ENCODE peak calls at places on chromosome 19, in ten cellular contexts. One of them, this sample, is unnamed.

GRCh38 chr19:47882890-47883289 is 3.2 kb downstream of the SULT2A1 start:
- DNase-seq in testis: no peak
- DNase-seq in bronchial epithelial cell: no peak
- DNase-seq in IMR-90: no peak
- DNase-seq in endodermal cell: no peak
- DNase-seq in tibial nerve: no peak
- DNase-seq in stomach: no peak
- DNase-seq in thyroid gland: no peak
- DNase-seq in breast epithelium: no peak
- DNase-seq in lung: no peak
- DNase-seq in this sample: no peak

GRCh38 chr19:15532779-15533521 is 24.6 kb downstream of the CYP4F22 start:
- DNase-seq in testis: no peak
- DNase-seq in tibial nerve: no peak
- DNase-seq in IMR-90: no peak
- DNase-seq in bronchial epithelial cell: peak; percentile 12
- DNase-seq in endodermal cell: no peak
- DNase-seq in lung: no peak
- DNase-seq in breast epithelium: no peak
- DNase-seq in stomach: no peak
- DNase-seq in thyroid gland: no peak
- DNase-seq in this sample: no peak

GRCh38 chr19:55690769-55691545 is 15.9 kb downstream of the EPN1 start:
- DNase-seq in stomach: no peak
- DNase-seq in breast epithelium: no peak
- DNase-seq in lung: no peak
- DNase-seq in endodermal cell: no peak
- DNase-seq in tibial nerve: no peak
- DNase-seq in thyroid gland: no peak
- DNase-seq in IMR-90: no peak
- DNase-seq in testis: no peak
- DNase-seq in bronchial epithelial cell: no peak
- DNase-seq in this sample: no peak

GRCh38 chr19:1154731-1155351 is 19.2 kb downstream of the SBNO2 start:
- DNase-seq in endodermal cell: no peak
- DNase-seq in lung: peak; percentile 93
- DNase-seq in breast epithelium: peak; percentile 84
- DNase-seq in testis: peak; percentile 84
- DNase-seq in bronchial epithelial cell: peak; percentile 78
- DNase-seq in tibial nerve: peak; percentile 78
- DNase-seq in thyroid gland: peak; percentile 88
- DNase-seq in IMR-90: peak; percentile 86
- DNase-seq in stomach: peak; percentile 87
- DNase-seq in this sample: peak; percentile 93

GRCh38 chr19:5968431-5969373 is 9.2 kb downstream of the RANBP3 start:
- DNase-seq in stomach: no peak
- DNase-seq in bronchial epithelial cell: peak; percentile 79
- DNase-seq in lung: no peak
- DNase-seq in testis: no peak
- DNase-seq in endodermal cell: peak; percentile 65
- DNase-seq in IMR-90: no peak
- DNase-seq in breast epithelium: no peak
- DNase-seq in thyroid gland: peak; percentile 90
- DNase-seq in tibial nerve: no peak
- DNase-seq in this sample: no peak

GRCh38 chr19:10102787-10103236 is 334 bp upstream of the ANGPTL6 start:
- DNase-seq in bronchial epithelial cell: no peak
- DNase-seq in testis: no peak
- DNase-seq in endodermal cell: no peak
- DNase-seq in stomach: no peak
- DNase-seq in thyroid gland: no peak
- DNase-seq in lung: no peak
- DNase-seq in breast epithelium: no peak
- DNase-seq in tibial nerve: no peak
- DNase-seq in IMR-90: no peak
- DNase-seq in this sample: no peak

GRCh38 chr19:37699057-37699456 is 20.5 kb downstream of the ZNF607 start:
- DNase-seq in lung: no peak
- DNase-seq in thyroid gland: no peak
- DNase-seq in breast epithelium: no peak
- DNase-seq in endodermal cell: no peak
- DNase-seq in bronchial epithelial cell: no peak
- DNase-seq in tibial nerve: no peak
- DNase-seq in testis: no peak
- DNase-seq in IMR-90: peak; percentile 8
- DNase-seq in stomach: no peak
- DNase-seq in this sample: no peak

GRCh38 chr19:50909240-50910070 is 1.7 kb downstream of the KLK4 start:
- DNase-seq in breast epithelium: peak; percentile 44
- DNase-seq in bronchial epithelial cell: peak; percentile 46
- DNase-seq in lung: no peak
- DNase-seq in stomach: peak; percentile 29
- DNase-seq in tibial nerve: peak; percentile 31
- DNase-seq in endodermal cell: peak; percentile 100
- DNase-seq in testis: peak; percentile 72
- DNase-seq in thyroid gland: peak; percentile 76
- DNase-seq in IMR-90: no peak
- DNase-seq in this sample: peak; percentile 25

GRCh38 chr19:6765738-6766356 is 1.4 kb downstream of the SH2D3A start:
- DNase-seq in breast epithelium: peak; percentile 97
- DNase-seq in thyroid gland: peak; percentile 98
- DNase-seq in IMR-90: no peak
- DNase-seq in endodermal cell: peak; percentile 97
- DNase-seq in bronchial epithelial cell: peak; percentile 93
- DNase-seq in lung: peak; percentile 92
- DNase-seq in testis: no peak
- DNase-seq in tibial nerve: no peak
- DNase-seq in stomach: peak; percentile 97
- DNase-seq in this sample: no peak

GRCh38 chr19:811007-811434 is 10.7 kb downstream of the PLPPR3 start:
- DNase-seq in tibial nerve: no peak
- DNase-seq in thyroid gland: no peak
- DNase-seq in lung: no peak
- DNase-seq in breast epithelium: no peak
- DNase-seq in testis: no peak
- DNase-seq in endodermal cell: peak; percentile 63
- DNase-seq in stomach: no peak
- DNase-seq in bronchial epithelial cell: no peak
- DNase-seq in IMR-90: no peak
- DNase-seq in this sample: no peak

DNA sequence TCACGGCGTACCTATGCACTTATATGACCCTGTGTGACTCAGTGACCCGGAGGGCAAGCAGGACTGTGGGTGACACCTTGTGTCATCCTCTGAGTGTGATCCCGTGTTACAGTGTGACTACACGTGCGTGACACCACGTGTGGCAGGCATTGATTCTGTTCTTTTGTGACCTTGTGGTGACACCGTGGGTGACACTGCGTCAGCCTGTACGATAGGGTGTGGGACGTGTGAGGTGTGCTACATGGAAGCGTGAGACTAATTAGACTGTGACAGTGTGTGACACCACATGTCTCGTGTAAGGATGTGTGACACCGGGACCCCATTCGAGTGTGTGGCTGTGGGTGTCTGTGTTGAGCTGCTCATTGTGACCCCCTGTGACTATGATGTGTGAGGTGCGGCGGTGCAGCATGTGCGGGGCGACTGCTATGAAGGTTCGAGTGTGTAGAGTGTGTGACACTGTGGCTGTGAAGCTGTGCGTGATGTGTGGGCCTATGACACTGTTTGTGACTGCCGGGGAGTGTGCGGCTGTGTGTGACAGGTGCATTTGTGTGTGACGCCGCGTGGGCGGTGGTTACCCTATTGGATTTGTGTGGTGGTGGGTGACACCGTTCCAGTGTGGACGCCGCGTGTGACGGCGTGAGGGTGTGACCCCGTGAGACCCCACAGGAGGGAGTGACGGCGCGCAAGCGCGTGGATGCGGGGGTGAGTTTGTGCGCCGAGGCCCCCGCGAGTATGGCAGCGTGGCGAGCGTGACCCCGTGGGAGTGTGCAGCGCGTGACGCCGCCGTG is at the start of gene SPTBN4:
- DNase-seq in tibial nerve: peak; percentile 31
- DNase-seq in lung: peak; percentile 36
- DNase-seq in testis: peak; percentile 39
- DNase-seq in IMR-90: no peak
- DNase-seq in bronchial epithelial cell: no peak
- DNase-seq in breast epithelium: peak; percentile 43
- DNase-seq in thyroid gland: peak; percentile 56
- DNase-seq in stomach: no peak
- DNase-seq in endodermal cell: peak; percentile 58
- DNase-seq in this sample: no peak
- H3K4me3 ChIP-seq in tibial nerve: peak within 1 kb of the TSS; percentile 59
- H3K4me3 ChIP-seq in lung: peak within 1 kb of the TSS; percentile 25
- H3K4me3 ChIP-seq in testis: peak within 1 kb of the TSS; percentile 80
- H3K4me3 ChIP-seq in IMR-90: peak within 1 kb of the TSS; percentile 39
- H3K4me3 ChIP-seq in bronchial epithelial cell: peak within 1 kb of the TSS; percentile 37
- H3K4me3 ChIP-seq in breast epithelium: peak within 1 kb of the TSS; percentile 78
- H3K4me3 ChIP-seq in thyroid gland: peak within 1 kb of the TSS; percentile 30
- H3K4me3 ChIP-seq in stomach: peak within 1 kb of the TSS; percentile 60
- H3K4me3 ChIP-seq in endodermal cell: peak within 1 kb of the TSS; percentile 89
- H3K4me3 ChIP-seq in this sample: peak within 1 kb of the TSS; percentile 51

GRCh38 chr19:11198175-11198534 is 810 bp upstream of the KANK2 start:
- DNase-seq in bronchial epithelial cell: no peak
- DNase-seq in lung: no peak
- DNase-seq in endodermal cell: no peak
- DNase-seq in testis: no peak
- DNase-seq in tibial nerve: no peak
- DNase-seq in IMR-90: no peak
- DNase-seq in stomach: no peak
- DNase-seq in thyroid gland: no peak
- DNase-seq in breast epithelium: no peak
- DNase-seq in this sample: no peak
- TF ChIP-seq CTCF in bronchial epithelial cell: no peak
- TF ChIP-seq CTCF in lung: no peak
- TF ChIP-seq CTCF in endodermal cell: no peak
- TF ChIP-seq CTCF in testis: no peak
- TF ChIP-seq CTCF in tibial nerve: no peak
- TF ChIP-seq CTCF in IMR-90: no peak
- TF ChIP-seq CTCF in stomach: no peak
- TF ChIP-seq CTCF in thyroid gland: no peak
- TF ChIP-seq CTCF in breast epithelium: no peak
- TF ChIP-seq CTCF in this sample: no peak

DNA sequence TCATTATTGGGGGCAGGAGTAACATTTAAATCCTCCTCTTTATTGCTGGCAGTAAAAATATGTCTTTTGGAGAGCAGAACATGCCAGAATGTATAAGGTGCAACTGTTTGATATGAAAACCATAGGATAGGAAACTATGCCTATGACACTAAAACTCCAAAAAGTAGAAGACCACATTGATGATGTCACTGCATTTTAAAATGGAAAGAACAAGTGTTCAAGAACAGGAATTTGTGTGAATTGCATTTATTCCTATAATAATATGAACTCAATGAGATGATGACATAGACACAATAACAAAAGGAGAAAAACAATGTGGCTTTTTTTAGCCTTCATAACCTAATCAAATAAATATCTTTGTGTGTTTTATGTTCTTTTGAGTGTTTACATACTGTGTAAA is 3.7 kb upstream of the ZNF225 start:
- DNase-seq in endodermal cell: no peak
- DNase-seq in testis: no peak
- DNase-seq in lung: no peak
- DNase-seq in IMR-90: no peak
- DNase-seq in bronchial epithelial cell: no peak
- DNase-seq in thyroid gland: no peak
- DNase-seq in stomach: no peak
- DNase-seq in breast epithelium: no peak
- DNase-seq in tibial nerve: no peak
- DNase-seq in this sample: no peak
- H3K4me3 ChIP-seq in endodermal cell: no peak overlapping the region
- H3K4me3 ChIP-seq in testis: no peak overlapping the region
- H3K4me3 ChIP-seq in lung: no peak overlapping the region
- H3K4me3 ChIP-seq in IMR-90: no peak overlapping the region
- H3K4me3 ChIP-seq in bronchial epithelial cell: no peak overlapping the region
- H3K4me3 ChIP-seq in thyroid gland: no peak overlapping the region
- H3K4me3 ChIP-seq in stomach: no peak overlapping the region
- H3K4me3 ChIP-seq in breast epithelium: no peak overlapping the region
- H3K4me3 ChIP-seq in tibial nerve: no peak overlapping the region
- H3K4me3 ChIP-seq in this sample: no peak overlapping the region

GRCh38 chr19:57190301-57190700 is 999 bp upstream of the ZNF264 start:
- DNase-seq in thyroid gland: no peak
- DNase-seq in stomach: no peak
- DNase-seq in IMR-90: no peak
- DNase-seq in bronchial epithelial cell: no peak
- DNase-seq in breast epithelium: no peak
- DNase-seq in lung: no peak
- DNase-seq in endodermal cell: no peak
- DNase-seq in testis: no peak
- DNase-seq in tibial nerve: no peak
- DNase-seq in this sample: no peak

GRCh38 chr19:57192064-57192395 is 730 bp downstream of the ZNF264 start:
- DNase-seq in endodermal cell: no peak
- DNase-seq in IMR-90: peak; percentile 4
- DNase-seq in stomach: no peak
- DNase-seq in tibial nerve: no peak
- DNase-seq in thyroid gland: peak; percentile 32
- DNase-seq in bronchial epithelial cell: no peak
- DNase-seq in breast epithelium: no peak
- DNase-seq in testis: no peak
- DNase-seq in lung: no peak
- DNase-seq in this sample: peak; percentile 24

GRCh38 chr19:57192993-57193392 is 1.7 kb downstream of the ZNF264 start:
- DNase-seq in thyroid gland: no peak
- DNase-seq in testis: no peak
- DNase-seq in tibial nerve: no peak
- DNase-seq in lung: no peak
- DNase-seq in stomach: no peak
- DNase-seq in breast epithelium: no peak
- DNase-seq in endodermal cell: no peak
- DNase-seq in IMR-90: no peak
- DNase-seq in bronchial epithelial cell: no peak
- DNase-seq in this sample: no peak

DNA sequence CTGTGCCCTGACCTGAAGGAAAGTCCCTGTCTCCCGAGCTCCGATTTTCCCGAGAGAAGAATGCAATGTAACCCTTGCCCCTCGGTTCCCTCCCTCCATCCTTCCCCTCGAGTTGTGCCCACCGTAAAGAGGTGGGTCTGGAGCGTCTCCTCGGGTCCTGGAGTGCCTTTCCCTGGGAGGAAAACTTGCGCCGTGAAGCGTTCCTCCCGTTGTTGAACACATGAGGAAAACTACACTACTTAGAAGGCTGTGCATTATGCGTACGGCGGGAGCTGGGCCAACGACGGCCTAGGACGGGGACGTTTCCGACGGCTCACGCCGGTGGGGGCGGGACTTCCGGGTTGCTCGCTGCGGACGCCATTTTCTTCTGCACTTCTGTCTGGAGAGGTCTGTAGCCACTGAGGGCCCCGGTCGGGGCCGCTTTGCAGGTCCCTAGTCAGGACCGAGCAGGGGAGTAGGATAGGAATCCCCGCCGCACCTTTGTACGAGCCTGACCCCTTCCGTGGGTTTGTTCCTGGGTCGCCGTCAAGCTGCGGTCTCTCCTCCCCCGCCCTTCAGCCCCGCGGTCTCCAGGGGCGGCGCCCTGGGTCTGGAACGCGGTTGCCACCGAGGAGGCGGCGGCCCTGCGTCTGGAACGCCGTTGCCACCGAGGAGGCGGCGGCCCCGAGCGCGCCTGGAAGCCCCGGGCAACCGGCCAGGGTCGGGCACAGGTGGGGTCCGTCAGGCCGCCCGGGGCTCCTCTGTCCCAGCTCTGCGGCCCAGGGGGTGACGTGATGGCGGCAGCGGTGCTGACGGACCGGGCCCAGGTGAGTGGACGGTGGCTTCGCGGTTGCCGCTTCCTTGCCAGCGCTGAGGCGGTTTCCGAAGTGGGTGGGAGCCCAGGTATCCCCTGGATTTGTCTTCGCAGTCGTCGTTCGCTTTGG is at the start of gene ZNF264:
- DNase-seq in testis: peak; percentile 94
- DNase-seq in endodermal cell: peak; percentile 94
- DNase-seq in breast epithelium: peak; percentile 84
- DNase-seq in stomach: peak; percentile 92
- DNase-seq in tibial nerve: peak; percentile 70
- DNase-seq in lung: peak; percentile 93
- DNase-seq in thyroid gland: peak; percentile 88
- DNase-seq in IMR-90: peak; percentile 85
- DNase-seq in bronchial epithelial cell: peak; percentile 70
- DNase-seq in this sample: peak; percentile 91
- TF ChIP-seq CTCF in testis: no peak
- TF ChIP-seq CTCF in endodermal cell: peak; percentile 26
- TF ChIP-seq CTCF in breast epithelium: no peak
- TF ChIP-seq CTCF in stomach: no peak
- TF ChIP-seq CTCF in tibial nerve: no peak
- TF ChIP-seq CTCF in lung: no peak
- TF ChIP-seq CTCF in thyroid gland: no peak
- TF ChIP-seq CTCF in IMR-90: peak; percentile 22
- TF ChIP-seq CTCF in bronchial epithelial cell: peak; percentile 7
- TF ChIP-seq CTCF in this sample: no peak

This sample was measured in choroid plexus epithelial cell.